ENCODE peak calls at places on chromosomes 13 and 19, in eight cellular contexts. One of them, this sample, is unnamed.

GRCh38 chr19:18432275-18433038 is 5.5 kb downstream of the ISYNA1 start:
- DNase-seq in H1: no peak
- DNase-seq in endodermal cell: peak
- DNase-seq in astrocyte of the cerebellum: no peak
- DNase-seq in pancreas: no peak
- DNase-seq in A549: no peak
- DNase-seq in thoracic aorta: no peak
- DNase-seq in breast epithelium: no peak
- DNase-seq in this sample: no peak

GRCh38 chr13:90171649-90172048 is 1175.8 kb upstream of the MIR17HG start:
- DNase-seq in breast epithelium: no peak
- DNase-seq in A549: no peak
- DNase-seq in pancreas: no peak
- DNase-seq in thoracic aorta: no peak
- DNase-seq in astrocyte of the cerebellum: no peak
- DNase-seq in endodermal cell: no peak
- DNase-seq in H1: no peak
- DNase-seq in this sample: no peak

GRCh38 chr19:18951721-18952281 is 10.8 kb upstream of the HOMER3 start:
- DNase-seq in breast epithelium: no peak
- DNase-seq in pancreas: no peak
- DNase-seq in astrocyte of the cerebellum: no peak
- DNase-seq in H1: no peak
- DNase-seq in thoracic aorta: no peak
- DNase-seq in endodermal cell: no peak
- DNase-seq in A549: peak
- DNase-seq in this sample: no peak

GRCh38 chr19:11363881-11364280 is 8.6 kb downstream of the PLPPR2 start:
- DNase-seq in H1: no peak
- DNase-seq in pancreas: no peak
- DNase-seq in astrocyte of the cerebellum: no peak
- DNase-seq in A549: no peak
- DNase-seq in endodermal cell: no peak
- DNase-seq in thoracic aorta: no peak
- DNase-seq in breast epithelium: no peak
- DNase-seq in this sample: no peak

GRCh38 chr13:113881614-113882265 is 17.9 kb upstream of the GAS6 start:
- DNase-seq in thoracic aorta: no peak
- DNase-seq in astrocyte of the cerebellum: no peak
- DNase-seq in A549: no peak
- DNase-seq in endodermal cell: peak
- DNase-seq in pancreas: no peak
- DNase-seq in breast epithelium: peak
- DNase-seq in H1: no peak
- DNase-seq in this sample: no peak

GRCh38 chr19:38817081-38817480 is 4.3 kb upstream of the LGALS4 start:
- DNase-seq in astrocyte of the cerebellum: no peak
- DNase-seq in A549: no peak
- DNase-seq in breast epithelium: no peak
- DNase-seq in H1: no peak
- DNase-seq in thoracic aorta: no peak
- DNase-seq in pancreas: no peak
- DNase-seq in endodermal cell: no peak
- DNase-seq in this sample: no peak

GRCh38 chr19:3976495-3977241 is 5.8 kb upstream of the DAPK3 start:
- DNase-seq in thoracic aorta: no peak
- DNase-seq in pancreas: no peak
- DNase-seq in H1: no peak
- DNase-seq in breast epithelium: peak
- DNase-seq in endodermal cell: peak
- DNase-seq in astrocyte of the cerebellum: no peak
- DNase-seq in A549: no peak
- DNase-seq in this sample: no peak

GRCh38 chr19:10321417-10321797 is 5.6 kb upstream of the FDX2 start:
- DNase-seq in A549: no peak
- DNase-seq in breast epithelium: no peak
- DNase-seq in endodermal cell: no peak
- DNase-seq in pancreas: no peak
- DNase-seq in H1: no peak
- DNase-seq in astrocyte of the cerebellum: no peak
- DNase-seq in thoracic aorta: no peak
- DNase-seq in this sample: no peak

GRCh38 chr19:33445752-33446070 is 72.2 kb downstream of the CEBPG start:
- DNase-seq in endodermal cell: no peak
- DNase-seq in breast epithelium: no peak
- DNase-seq in H1: no peak
- DNase-seq in astrocyte of the cerebellum: no peak
- DNase-seq in thoracic aorta: no peak
- DNase-seq in A549: no peak
- DNase-seq in pancreas: peak
- DNase-seq in this sample: no peak

GRCh38 chr13:110557610-110558305 is 3.8 kb downstream of the RAB20 start:
- DNase-seq in pancreas: peak
- DNase-seq in endodermal cell: no peak
- DNase-seq in astrocyte of the cerebellum: no peak
- DNase-seq in thoracic aorta: no peak
- DNase-seq in breast epithelium: no peak
- DNase-seq in A549: no peak
- DNase-seq in H1: no peak
- DNase-seq in this sample: no peak

GRCh38 chr19:19321143-19321577 is 531 bp downstream of the MAU2 start:
- DNase-seq in A549: peak
- DNase-seq in endodermal cell: peak
- DNase-seq in astrocyte of the cerebellum: no peak
- DNase-seq in pancreas: no peak
- DNase-seq in H1: no peak
- DNase-seq in breast epithelium: no peak
- DNase-seq in thoracic aorta: no peak
- DNase-seq in this sample: no peak

GRCh38 chr19:55372316-55373081 is 2.2 kb upstream of the IL11 start:
- DNase-seq in pancreas: no peak
- DNase-seq in breast epithelium: no peak
- DNase-seq in thoracic aorta: no peak
- DNase-seq in endodermal cell: peak
- DNase-seq in A549: peak
- DNase-seq in astrocyte of the cerebellum: no peak
- DNase-seq in H1: no peak
- DNase-seq in this sample: no peak

GRCh38 chr19:33402421-33403220 is 29.1 kb downstream of the CEBPG start:
- DNase-seq in astrocyte of the cerebellum: no peak
- DNase-seq in H1: no peak
- DNase-seq in breast epithelium: no peak
- DNase-seq in thoracic aorta: no peak
- DNase-seq in A549: peak
- DNase-seq in pancreas: peak
- DNase-seq in endodermal cell: no peak
- DNase-seq in this sample: no peak

GRCh38 chr19:41795031-41795461 is 1.3 kb upstream of the CEACAM3 start:
- DNase-seq in breast epithelium: no peak
- DNase-seq in endodermal cell: peak
- DNase-seq in A549: peak
- DNase-seq in thoracic aorta: no peak
- DNase-seq in H1: peak
- DNase-seq in astrocyte of the cerebellum: no peak
- DNase-seq in pancreas: no peak
- DNase-seq in this sample: no peak

GRCh38 chr13:92172191-92172590 is 773.8 kb downstream of the GPC5 start:
- DNase-seq in A549: no peak
- DNase-seq in H1: no peak
- DNase-seq in pancreas: no peak
- DNase-seq in thoracic aorta: no peak
- DNase-seq in breast epithelium: no peak
- DNase-seq in astrocyte of the cerebellum: peak
- DNase-seq in endodermal cell: no peak
- DNase-seq in this sample: no peak

GRCh38 chr13:49256841-49257240 is 9.1 kb downstream of the CDADC1 start:
- DNase-seq in A549: no peak
- DNase-seq in astrocyte of the cerebellum: peak
- DNase-seq in endodermal cell: no peak
- DNase-seq in breast epithelium: no peak
- DNase-seq in H1: no peak
- DNase-seq in pancreas: no peak
- DNase-seq in thoracic aorta: no peak
- DNase-seq in this sample: no peak

GRCh38 chr13:100382787-100383186 is 205.8 kb downstream of the GGACT start:
- DNase-seq in astrocyte of the cerebellum: no peak
- DNase-seq in A549: no peak
- DNase-seq in pancreas: no peak
- DNase-seq in thoracic aorta: no peak
- DNase-seq in breast epithelium: no peak
- DNase-seq in endodermal cell: no peak
- DNase-seq in H1: no peak
- DNase-seq in this sample: no peak

GRCh38 chr19:33747273-33747672 is 49.4 kb upstream of the KCTD15 start:
- DNase-seq in A549: no peak
- DNase-seq in breast epithelium: no peak
- DNase-seq in pancreas: no peak
- DNase-seq in endodermal cell: no peak
- DNase-seq in astrocyte of the cerebellum: no peak
- DNase-seq in thoracic aorta: no peak
- DNase-seq in H1: no peak
- DNase-seq in this sample: no peak

GRCh38 chr19:51689751-51690358 is 3.3 kb upstream of the SPACA6 start:
- DNase-seq in endodermal cell: peak
- DNase-seq in astrocyte of the cerebellum: no peak
- DNase-seq in A549: peak
- DNase-seq in thoracic aorta: no peak
- DNase-seq in breast epithelium: no peak
- DNase-seq in pancreas: no peak
- DNase-seq in H1: no peak
- DNase-seq in this sample: no peak

GRCh38 chr13:45826741-45827140 is 24.8 kb downstream of the SIAH3 start:
- DNase-seq in thoracic aorta: no peak
- DNase-seq in pancreas: no peak
- DNase-seq in astrocyte of the cerebellum: no peak
- DNase-seq in H1: no peak
- DNase-seq in breast epithelium: no peak
- DNase-seq in endodermal cell: no peak
- DNase-seq in A549: no peak
- DNase-seq in this sample: peak

GRCh38 chr13:97239943-97240788 is 18.0 kb downstream of the MBNL2 start:
- DNase-seq in astrocyte of the cerebellum: no peak
- DNase-seq in thoracic aorta: no peak
- DNase-seq in endodermal cell: no peak
- DNase-seq in H1: no peak
- DNase-seq in pancreas: no peak
- DNase-seq in breast epithelium: no peak
- DNase-seq in A549: no peak
- DNase-seq in this sample: no peak

GRCh38 chr19:33828266-33829075 is 31.8 kb downstream of the KCTD15 start:
- DNase-seq in breast epithelium: peak
- DNase-seq in endodermal cell: peak
- DNase-seq in H1: no peak
- DNase-seq in astrocyte of the cerebellum: no peak
- DNase-seq in thoracic aorta: no peak
- DNase-seq in pancreas: no peak
- DNase-seq in A549: no peak
- DNase-seq in this sample: peak

GRCh38 chr13:113486698-113487097 is 3.8 kb downstream of the DCUN1D2 start:
- DNase-seq in breast epithelium: no peak
- DNase-seq in astrocyte of the cerebellum: no peak
- DNase-seq in H1: no peak
- DNase-seq in A549: no peak
- DNase-seq in thoracic aorta: no peak
- DNase-seq in endodermal cell: no peak
- DNase-seq in pancreas: no peak
- DNase-seq in this sample: no peak

GRCh38 chr13:93289842-93290241 is 63.2 kb downstream of the GPC6 start:
- DNase-seq in endodermal cell: no peak
- DNase-seq in thoracic aorta: no peak
- DNase-seq in pancreas: no peak
- DNase-seq in A549: no peak
- DNase-seq in H1: no peak
- DNase-seq in breast epithelium: no peak
- DNase-seq in astrocyte of the cerebellum: no peak
- DNase-seq in this sample: no peak
- H3K4me3 ChIP-seq in endodermal cell: no peak
- H3K4me3 ChIP-seq in thoracic aorta: no peak
- H3K4me3 ChIP-seq in pancreas: no peak
- H3K4me3 ChIP-seq in A549: no peak
- H3K4me3 ChIP-seq in H1: no peak
- H3K4me3 ChIP-seq in breast epithelium: no peak
- H3K4me3 ChIP-seq in astrocyte of the cerebellum: no peak
- H3K4me3 ChIP-seq in this sample: no peak

DNA sequence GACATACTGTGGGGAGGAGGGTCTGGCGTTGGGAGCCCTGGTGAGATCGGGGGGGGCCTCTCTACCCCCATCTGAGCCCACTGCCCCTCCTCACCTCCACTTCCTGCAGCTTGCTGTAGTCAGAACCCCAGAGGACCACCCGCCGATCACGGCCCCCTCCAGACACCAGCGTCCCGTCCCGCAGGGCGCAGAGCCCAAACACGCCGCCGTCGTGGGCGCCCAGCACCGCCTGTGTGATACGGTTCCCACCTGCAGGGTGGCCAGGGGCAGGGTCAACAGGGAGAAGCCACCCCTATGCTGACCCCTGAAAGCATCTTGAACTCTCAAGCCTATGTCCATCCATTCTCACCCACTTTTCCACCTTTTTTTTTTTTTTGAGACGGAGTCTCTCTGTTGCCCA is 17.8 kb downstream of the EML2 start:
- DNase-seq in A549: no peak
- DNase-seq in breast epithelium: no peak
- DNase-seq in thoracic aorta: no peak
- DNase-seq in pancreas: no peak
- DNase-seq in endodermal cell: no peak
- DNase-seq in astrocyte of the cerebellum: no peak
- DNase-seq in H1: no peak
- DNase-seq in this sample: no peak
- H3K4me3 ChIP-seq in A549: no peak
- H3K4me3 ChIP-seq in breast epithelium: no peak
- H3K4me3 ChIP-seq in thoracic aorta: no peak
- H3K4me3 ChIP-seq in pancreas: no peak
- H3K4me3 ChIP-seq in endodermal cell: no peak
- H3K4me3 ChIP-seq in astrocyte of the cerebellum: no peak
- H3K4me3 ChIP-seq in H1: no peak
- H3K4me3 ChIP-seq in this sample: no peak

GRCh38 chr19:48244289-48244688 is 11.4 kb downstream of the CARD8 start:
- DNase-seq in pancreas: no peak
- DNase-seq in endodermal cell: no peak
- DNase-seq in breast epithelium: no peak
- DNase-seq in astrocyte of the cerebellum: no peak
- DNase-seq in thoracic aorta: no peak
- DNase-seq in A549: no peak
- DNase-seq in H1: no peak
- DNase-seq in this sample: no peak
- H3K4me3 ChIP-seq in pancreas: no peak
- H3K4me3 ChIP-seq in endodermal cell: no peak
- H3K4me3 ChIP-seq in breast epithelium: no peak
- H3K4me3 ChIP-seq in astrocyte of the cerebellum: no peak
- H3K4me3 ChIP-seq in thoracic aorta: no peak
- H3K4me3 ChIP-seq in A549: no peak
- H3K4me3 ChIP-seq in H1: no peak
- H3K4me3 ChIP-seq in this sample: no peak

DNA sequence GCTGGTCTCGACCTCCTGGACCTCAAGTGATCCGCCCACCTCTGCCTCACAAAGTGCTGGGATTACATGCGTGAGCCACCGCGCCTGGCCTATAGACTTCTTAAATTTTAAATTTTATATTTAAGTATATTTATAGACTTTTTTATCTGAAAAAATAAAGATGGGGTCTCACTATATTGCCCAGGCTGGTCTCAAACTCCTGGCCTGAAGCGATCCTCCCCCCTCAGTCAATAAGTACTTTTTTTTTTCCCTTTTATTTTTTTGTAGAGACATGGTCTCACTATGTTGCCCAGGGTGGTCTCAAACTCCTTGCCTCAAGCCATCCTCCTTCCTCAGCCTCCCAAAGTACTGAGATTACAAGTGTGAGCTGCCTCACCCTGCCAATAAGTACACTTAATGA is 1.9 kb downstream of the SERTAD1 start:
- DNase-seq in A549: no peak
- DNase-seq in endodermal cell: no peak
- DNase-seq in H1: no peak
- DNase-seq in astrocyte of the cerebellum: no peak
- DNase-seq in breast epithelium: no peak
- DNase-seq in thoracic aorta: no peak
- DNase-seq in pancreas: no peak
- DNase-seq in this sample: no peak
- H3K4me3 ChIP-seq in A549: peak
- H3K4me3 ChIP-seq in endodermal cell: no peak
- H3K4me3 ChIP-seq in H1: no peak
- H3K4me3 ChIP-seq in astrocyte of the cerebellum: peak
- H3K4me3 ChIP-seq in breast epithelium: peak
- H3K4me3 ChIP-seq in thoracic aorta: peak
- H3K4me3 ChIP-seq in pancreas: peak
- H3K4me3 ChIP-seq in this sample: peak